ENCODE peak calls at places on chromosome 22, in four cellular contexts. Q is K562, Z is IMR-90, K is GM12878. W is an unnamed sample.

GRCh38 chr22:23522642-23523251 is 57.3 kb downstream of the IGLL1 start:
- DNase-seq in Z (no peak), Q (peak), K (no peak), W (peak)

GRCh38 chr22:24304067-24304675 is 33.5 kb downstream of the SPECC1L start:
- DNase-seq in K (no peak), Z (no peak), Q (no peak), W (no peak)

GRCh38 chr22:45455621-45456020 is 42.1 kb downstream of the RIBC2 start:
- DNase-seq in Q (no peak), Z (no peak), K (no peak), W (no peak)

GRCh38 chr22:47842119-47842518 is 1079.7 kb downstream of the TBC1D22A start:
- DNase-seq in Z (no peak), K (no peak), Q (no peak), W (no peak)

GRCh38 chr22:26342719-26343449 is 86.2 kb upstream of the ASPHD2 start:
- DNase-seq in Z (no peak), Q (no peak), K (no peak), W (no peak)

GRCh38 chr22:30903876-30904460 is 64.6 kb downstream of the MORC2 start:
- DNase-seq in Q (peak), Z (no peak), K (no peak), W (no peak)

GRCh38 chr22:19213496-19214473 is 35.2 kb upstream of the SLC25A1 start:
- DNase-seq in K (no peak), Z (peak), Q (no peak), W (no peak)

GRCh38 chr22:31893460-31893859 is 50.9 kb upstream of the YWHAH start:
- DNase-seq in Z (no peak), K (no peak), Q (no peak), W (no peak)

GRCh38 chr22:45262931-45263789 is 21.6 kb upstream of the UPK3A start:
- DNase-seq in Q (peak), Z (no peak), K (peak), W (no peak)

GRCh38 chr22:17896552-17896951 is 122.3 kb upstream of the BID start:
- DNase-seq in Q (peak), K (no peak), Z (peak), W (no peak)

GRCh38 chr22:28450109-28450508 is 229.5 kb downstream of the TTC28 start:
- DNase-seq in Z (peak), K (no peak), Q (no peak), W (no peak)

GRCh38 chr22:46649176-46650077 is 29.2 kb downstream of the GRAMD4 start:
- DNase-seq in K (no peak), Z (peak), Q (peak), W (no peak)

GRCh38 chr22:23178512-23179254 is 1.6 kb upstream of the BCR start:
- DNase-seq in Z (peak), Q (peak), K (no peak), W (peak)

GRCh38 chr22:31951201-31952093 is 7.1 kb downstream of the YWHAH start:
- DNase-seq in Z (no peak), Q (no peak), K (no peak), W (no peak)

GRCh38 chr22:28949788-28950187 is 66.4 kb downstream of the ZNRF3 start:
- DNase-seq in K (no peak), Z (peak), Q (no peak), W (no peak)

GRCh38 chr22:47976219-47976618 is 1213.8 kb downstream of the TBC1D22A start:
- DNase-seq in Z (no peak), Q (no peak), K (no peak), W (no peak)

GRCh38 chr22:46801331-46801811 is 38.9 kb downstream of the TBC1D22A start:
- DNase-seq in Z (no peak), Q (no peak), K (no peak), W (no peak)

GRCh38 chr22:32897400-32897799 is 95.9 kb downstream of the TIMP3 start:
- DNase-seq in Q (no peak), Z (peak), K (no peak), W (no peak)

GRCh38 chr22:31230871-31231621 is 18.9 kb downstream of the LIMK2 start:
- DNase-seq in Z (peak), Q (no peak), K (no peak), W (peak)

GRCh38 chr22:50695421-50696250 is 23.0 kb downstream of the SHANK3 start:
- DNase-seq in Q (no peak), K (no peak), Z (no peak), W (no peak)

GRCh38 chr22:29369460-29369859 is 18.9 kb downstream of the AP1B1 start:
- DNase-seq in Z (peak), K (no peak), Q (peak), W (peak)

GRCh38 chr22:47474464-47474863 is 712.0 kb downstream of the TBC1D22A start:
- DNase-seq in Z (no peak), Q (no peak), K (no peak), W (no peak)

GRCh38 chr22:23243006-23243573 is 62.8 kb downstream of the BCR start:
- DNase-seq in Q (peak), K (peak), Z (no peak), W (no peak)

GRCh38 chr22:43402128-43402527 is 9.7 kb upstream of the MPPED1 start:
- DNase-seq in K (no peak), Q (no peak), Z (no peak), W (no peak)

GRCh38 chr22:44879301-44879680 is 126.9 kb downstream of the ARHGAP8 start:
- DNase-seq in Q (no peak), Z (no peak), K (no peak), W (no peak)

GRCh38 chr22:35150163-35151107 is 84.5 kb downstream of the ISX start:
- DNase-seq in Q (peak), K (no peak), Z (peak), W (peak)
- TF ChIP-seq FOS in Q (no peak), K (no peak), Z (no peak), W (no peak)

GRCh38 chr22:37174964-37175363 is 13.1 kb downstream of the C1QTNF6 start:
- DNase-seq in K (no peak), Q (no peak), Z (no peak), W (no peak)

GRCh38 chr22:37175414-37176144 is 12.5 kb downstream of the C1QTNF6 start:
- DNase-seq in Z (no peak), Q (no peak), K (no peak), W (no peak)

GRCh38 chr22:37171662-37172061 is 16.4 kb downstream of the C1QTNF6 start:
- DNase-seq in Q (no peak), Z (no peak), K (no peak), W (no peak)

GRCh38 chr22:37172266-37173245 is 15.5 kb downstream of the C1QTNF6 start:
- DNase-seq in Z (no peak), K (no peak), Q (no peak), W (no peak)

DNA sequence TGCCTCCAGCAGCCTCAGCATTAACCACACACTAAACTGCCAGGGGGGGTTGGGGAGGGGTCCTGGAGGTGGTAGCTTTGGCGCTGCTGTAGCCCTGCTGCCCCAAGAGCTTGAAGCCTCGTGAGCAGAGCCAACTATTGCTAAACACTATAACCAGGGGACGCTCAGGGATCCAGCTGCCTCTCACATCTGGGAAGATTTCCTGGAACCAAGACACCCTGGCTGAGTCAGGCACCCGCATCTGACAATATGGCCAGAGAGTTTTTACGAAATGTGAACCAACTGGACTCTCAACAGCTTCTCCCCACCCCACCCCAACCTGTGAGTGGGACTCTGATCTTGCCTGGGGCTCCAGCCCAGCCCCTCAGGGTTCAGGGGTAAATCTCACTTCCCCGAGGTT is 14.3 kb downstream of the C1QTNF6 start:
- DNase-seq in Z (no peak), K (no peak), Q (no peak), W (no peak)
- TF ChIP-seq FOS in Z (no peak), K (no peak), Q (no peak), W (no peak)

GRCh38 chr22:39898997-39899396 is 1.9 kb upstream of the GRAP2 start:
- DNase-seq in Z (no peak), K (peak), Q (no peak), W (no peak)
- TF ChIP-seq FOS in Z (no peak), K (no peak), Q (no peak), W (no peak)

GRCh38 chr22:20235453-20235991 is 32.6 kb downstream of the RTN4R start:
- DNase-seq in Z (no peak), Q (no peak), K (no peak), W (no peak)

GRCh38 chr22:20239063-20239950 is 28.8 kb downstream of the RTN4R start:
- DNase-seq in Z (peak), Q (peak), K (no peak), W (peak)

GRCh38 chr22:20236052-20236717 is 31.9 kb downstream of the RTN4R start:
- DNase-seq in K (no peak), Z (no peak), Q (no peak), W (no peak)

GRCh38 chr22:20238567-20239062 is 29.5 kb downstream of the RTN4R start:
- DNase-seq in Z (no peak), K (no peak), Q (peak), W (peak)

GRCh38 chr22:20237480-20238440 is 30.4 kb downstream of the RTN4R start:
- DNase-seq in K (no peak), Z (no peak), Q (no peak), W (no peak)
- TF ChIP-seq FOS in K (no peak), Z (no peak), Q (no peak), W (no peak)

GRCh38 chr22:40381461-40381860 is 11.1 kb downstream of the SGSM3 start:
- DNase-seq in K (no peak), Q (no peak), Z (no peak), W (no peak)

GRCh38 chr22:40388231-40388630 is 17.8 kb downstream of the SGSM3 start:
- DNase-seq in Q (peak), K (no peak), Z (no peak), W (no peak)

GRCh38 chr22:40387758-40388157 is 17.4 kb downstream of the SGSM3 start:
- DNase-seq in Q (no peak), Z (no peak), K (no peak), W (no peak)

GRCh38 chr22:40385041-40385782 is 14.8 kb downstream of the SGSM3 start:
- DNase-seq in Q (no peak), K (no peak), Z (no peak), W (no peak)

GRCh38 chr22:40383905-40384304 is 13.5 kb downstream of the SGSM3 start:
- DNase-seq in Z (peak), K (no peak), Q (no peak), W (no peak)
- TF ChIP-seq FOS in Z (peak), K (no peak), Q (no peak), W (no peak)

DNA sequence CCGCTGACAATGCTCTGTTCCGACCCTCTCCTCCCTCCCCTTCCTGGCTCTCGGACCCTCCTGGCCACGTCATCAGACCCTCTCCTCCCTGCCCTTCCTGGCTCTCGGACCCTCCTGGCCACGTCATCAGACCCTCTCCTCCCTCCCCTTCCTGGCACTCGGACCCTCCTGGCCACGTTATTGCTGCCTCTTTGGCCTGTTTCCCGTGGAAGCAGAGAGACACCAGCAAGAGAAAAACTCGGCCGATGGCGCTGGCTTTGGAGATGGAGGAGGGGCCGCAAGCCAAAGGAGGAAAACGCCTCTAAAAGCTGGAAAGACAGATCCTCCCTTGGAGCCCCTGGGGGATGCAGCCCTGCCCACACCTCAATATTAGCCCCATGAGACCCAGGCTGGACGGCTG is 463.3 kb downstream of the BRD1 start:
- DNase-seq in Q (no peak), K (no peak), Z (no peak), W (no peak)
- TF ChIP-seq FOS in Q (no peak), K (no peak), Z (no peak), W (no peak)

GRCh38 chr22:42026705-42027104 is 28.1 kb downstream of the WBP2NL start:
- DNase-seq in Z (no peak), K (no peak), Q (no peak), W (no peak)
- TF ChIP-seq FOS in Z (no peak), K (no peak), Q (no peak), W (no peak)

DNA sequence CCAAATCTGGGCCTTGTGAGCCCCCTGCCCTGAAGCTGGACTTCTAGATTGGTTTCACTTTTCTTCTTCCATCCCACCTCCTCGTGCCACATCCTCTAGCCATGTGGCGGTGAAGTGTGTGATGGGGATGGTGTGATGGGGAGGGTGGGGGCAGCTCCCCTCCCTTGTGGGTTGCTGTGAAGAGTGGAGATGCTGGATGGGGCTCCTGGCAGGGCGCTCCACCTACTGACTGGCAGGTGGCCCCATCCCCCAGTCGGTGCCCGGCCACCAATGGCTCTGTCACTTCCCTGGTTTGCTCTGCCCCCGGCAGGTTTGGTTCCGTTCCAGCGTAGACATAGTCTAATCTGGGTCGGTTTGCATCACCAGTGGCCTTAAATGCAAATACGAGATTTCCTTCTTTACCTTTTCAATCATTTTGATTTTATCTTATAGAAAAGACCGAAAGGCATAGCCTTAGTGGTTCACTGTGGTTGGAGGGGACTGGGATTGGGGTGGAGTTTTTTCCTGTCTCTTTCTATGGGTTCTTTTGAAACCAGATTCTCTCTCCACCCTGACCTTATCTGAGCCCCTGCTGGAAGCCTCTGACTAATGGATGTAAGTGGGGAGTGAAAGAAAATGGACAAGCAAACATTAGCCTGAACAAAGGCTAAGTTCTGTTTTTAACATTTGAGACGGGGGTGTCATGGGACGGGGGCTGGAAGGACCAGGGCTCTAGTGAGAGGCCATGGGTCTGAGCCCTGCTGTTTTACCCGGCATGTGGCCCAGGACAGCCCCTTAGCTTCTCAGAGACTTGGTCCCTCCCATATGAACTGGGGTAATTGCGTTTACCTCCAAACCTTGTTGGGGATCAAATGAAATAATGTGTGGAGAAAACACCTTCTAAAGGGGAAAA is 149.3 kb downstream of the CACNA1I start:
- DNase-seq in Q (no peak), Z (no peak), K (no peak), W (no peak)
- TF ChIP-seq FOS in Q (no peak), Z (no peak), K (no peak), W (no peak)